ENCODE peak calls at places on chromosome 17, in nine cellular contexts. A is substantia nigra; J is cardiac muscle cell; R is activated naive CD8-positive, alpha-beta T cell treated with anti-CD3 and anti-CD28 coated beads for 36 hours; K is MCF 10A; P is NCI-H1436 treated with DMSO at 0.1 percent for 48 hours; X is GM12892; W is epithelial cell of esophagus; F is AG09309. Y is an unnamed sample.

GRCh38 chr17:26809033-26809432 is 484.9 kb upstream of the WSB1 start:
- DNase-seq in A (no peak), J (no peak), R (no peak), K (no peak), P (no peak), X (no peak), W (peak; percentile 38), F (no peak), Y (peak; percentile 4)

GRCh38 chr17:13269196-13269595 is 251.4 kb upstream of the ELAC2 start:
- DNase-seq in A (no peak), J (no peak), R (no peak), K (no peak), P (no peak), X (no peak), W (no peak), F (no peak), Y (peak; percentile 1)

GRCh38 chr17:80425835-80426426 is 11.0 kb downstream of the ENDOV start:
- DNase-seq in A (no peak), J (no peak), R (no peak), K (no peak), P (no peak), X (no peak), W (no peak), F (no peak), Y (no peak)

GRCh38 chr17:75001915-75002843 is 10.3 kb upstream of the MRPL58 start:
- DNase-seq in A (no peak), J (no peak), R (no peak), K (no peak), P (no peak), X (no peak), W (no peak), F (no peak), Y (no peak)

GRCh38 chr17:37676115-37676925 is 33.1 kb upstream of the DDX52 start:
- DNase-seq in A (no peak), J (peak; percentile 21), R (no peak), K (peak; percentile 21), P (no peak), X (no peak), W (no peak), F (peak; percentile 31), Y (no peak)

GRCh38 chr17:82330322-82331239 is 3.0 kb downstream of the SECTM1 start:
- DNase-seq in A (peak; percentile 20), J (peak; percentile 75), R (no peak), K (peak; percentile 77), P (peak; percentile 54), X (peak; percentile 17), W (peak; percentile 52), F (no peak), Y (peak; percentile 49)

GRCh38 chr17:7650509-7651096 is at the start of gene ATP1B2:
- DNase-seq in A (peak; percentile 69), J (peak; percentile 46), R (peak; percentile 71), K (peak; percentile 46), P (no peak), X (peak; percentile 73), W (peak; percentile 56), F (no peak), Y (peak; percentile 20)

GRCh38 chr17:17824780-17825614 is 11.8 kb downstream of the SREBF1 start:
- DNase-seq in A (no peak), J (no peak), R (no peak), K (no peak), P (no peak), X (no peak), W (no peak), F (no peak), Y (no peak)

GRCh38 chr17:82283208-82283749 is 9.8 kb upstream of the CSNK1D start:
- DNase-seq in A (no peak), J (peak; percentile 58), R (peak; percentile 57), K (peak; percentile 92), P (no peak), X (no peak), W (peak; percentile 85), F (no peak), Y (peak; percentile 94)

GRCh38 chr17:9658593-9659211 is 13.4 kb downstream of the USP43 start:
- DNase-seq in A (no peak), J (peak; percentile 45), R (no peak), K (peak; percentile 54), P (no peak), X (no peak), W (no peak), F (no peak), Y (no peak)

GRCh38 chr17:8896087-8896486 is 28.6 kb upstream of the PIK3R6 start:
- DNase-seq in A (no peak), J (no peak), R (no peak), K (no peak), P (no peak), X (no peak), W (no peak), F (no peak), Y (no peak)

GRCh38 chr17:21263351-21263750 is 10.1 kb upstream of the NATD1 start:
- DNase-seq in A (no peak), J (peak; percentile 49), R (no peak), K (peak; percentile 94), P (no peak), X (no peak), W (peak; percentile 96), F (peak; percentile 78), Y (peak; percentile 93)

GRCh38 chr17:49290690-49291326 is 60.2 kb upstream of the PHOSPHO1 start:
- DNase-seq in A (no peak), J (peak; percentile 60), R (peak; percentile 4), K (peak; percentile 47), P (no peak), X (no peak), W (peak; percentile 46), F (no peak), Y (no peak)

GRCh38 chr17:73400915-73401545 is 89.2 kb upstream of the CDC42EP4 start:
- DNase-seq in A (no peak), J (no peak), R (no peak), K (no peak), P (no peak), X (no peak), W (no peak), F (no peak), Y (no peak)

GRCh38 chr17:40346061-40346767 is 18.3 kb downstream of the GJD3 start:
- DNase-seq in A (peak; percentile 25), J (no peak), R (no peak), K (no peak), P (no peak), X (no peak), W (no peak), F (no peak), Y (no peak)

GRCh38 chr17:20171741-20172377 is 162.7 kb downstream of the SPECC1 start:
- DNase-seq in A (no peak), J (peak; percentile 43), R (no peak), K (no peak), P (no peak), X (no peak), W (no peak), F (no peak), Y (no peak)

GRCh38 chr17:2724783-2725164 is 13.2 kb upstream of the CLUH start:
- DNase-seq in A (no peak), J (peak; percentile 48), R (peak; percentile 54), K (no peak), P (no peak), X (no peak), W (peak; percentile 70), F (no peak), Y (peak; percentile 46)

GRCh38 chr17:58785097-58785496 is 29.4 kb downstream of the PPM1E start:
- DNase-seq in A (no peak), J (no peak), R (no peak), K (no peak), P (no peak), X (no peak), W (no peak), F (no peak), Y (no peak)

GRCh38 chr17:13002761-13003453 is 14.9 kb downstream of the ELAC2 start:
- DNase-seq in A (peak; percentile 73), J (peak; percentile 86), R (peak; percentile 26), K (peak; percentile 78), P (no peak), X (no peak), W (peak; percentile 63), F (peak; percentile 40), Y (peak; percentile 44)

GRCh38 chr17:38815576-38816193 is 9.4 kb downstream of the CWC25 start:
- DNase-seq in A (no peak), J (peak; percentile 52), R (peak; percentile 24), K (peak; percentile 64), P (no peak), X (no peak), W (peak; percentile 50), F (peak; percentile 56), Y (peak; percentile 46)

GRCh38 chr17:46817151-46817900 is 1.2 kb downstream of the WNT3 start:
- DNase-seq in A (no peak), J (no peak), R (no peak), K (no peak), P (no peak), X (no peak), W (no peak), F (no peak), Y (no peak)

GRCh38 chr17:74742153-74742515 is 5.1 kb downstream of the RAB37 start:
- DNase-seq in A (no peak), J (no peak), R (peak; percentile 59), K (no peak), P (no peak), X (peak; percentile 60), W (no peak), F (no peak), Y (no peak)

GRCh38 chr17:76164331-76164730 is 23.3 kb upstream of the FOXJ1 start:
- DNase-seq in A (no peak), J (peak; percentile 65), R (no peak), K (no peak), P (no peak), X (no peak), W (no peak), F (no peak), Y (no peak)

GRCh38 chr17:71032746-71033273 is 863.5 kb downstream of the KCNJ2 start:
- DNase-seq in A (no peak), J (no peak), R (no peak), K (no peak), P (peak; percentile 77), X (no peak), W (no peak), F (no peak), Y (no peak)

GRCh38 chr17:27376637-27377547 is 79.4 kb upstream of the KSR1 start:
- DNase-seq in A (no peak), J (no peak), R (no peak), K (peak; percentile 77), P (no peak), X (no peak), W (peak; percentile 64), F (peak; percentile 23), Y (peak; percentile 75)

GRCh38 chr17:46154151-46154816 is 38.9 kb downstream of the KANSL1 start:
- DNase-seq in A (no peak), J (no peak), R (peak; percentile 31), K (no peak), P (no peak), X (no peak), W (no peak), F (no peak), Y (no peak)

GRCh38 chr17:42342242-42343008 is 45.8 kb downstream of the STAT3 start:
- DNase-seq in A (no peak), J (no peak), R (peak; percentile 38), K (no peak), P (no peak), X (no peak), W (no peak), F (no peak), Y (no peak)

GRCh38 chr17:39995438-39995837 is 14.8 kb downstream of the PSMD3 start:
- DNase-seq in A (no peak), J (no peak), R (no peak), K (peak; percentile 6), P (no peak), X (no peak), W (peak; percentile 47), F (no peak), Y (no peak)